ENCODE peak calls at places on chromosomes 2 and 18, in eight cellular contexts. B, N, Y, J, A, P, W and G are unnamed samples.

GRCh38 chr2:32931945-32932709 is 14.6 kb upstream of the LTBP1 start:
- DNase-seq in Y (no peak), W (peak; percentile 52), P (no peak), J (no peak), B (peak; percentile 22), N (no peak), A (no peak), G (no peak)

GRCh38 chr2:66170681-66171234 is 264.2 kb upstream of the MEIS1 start:
- DNase-seq in B (peak; percentile 4), J (no peak), P (no peak), N (no peak), W (no peak), Y (no peak), A (no peak), G (no peak)

GRCh38 chr2:239961662-239962220 is 63.4 kb downstream of the NDUFA10 start:
- DNase-seq in Y (no peak), A (no peak), W (no peak), B (no peak), P (no peak), J (no peak), N (no peak), G (no peak)

GRCh38 chr2:131035112-131035825 is 58.0 kb downstream of the FAM168B start:
- DNase-seq in J (no peak), Y (no peak), A (peak; percentile 12), N (no peak), W (no peak), B (no peak), P (no peak), G (no peak)

GRCh38 chr2:18067980-18068379 is 189.5 kb downstream of the KCNS3 start:
- DNase-seq in N (no peak), J (no peak), A (no peak), Y (no peak), B (no peak), W (peak; percentile 62), P (no peak), G (no peak)

GRCh38 chr18:8400825-8401224 is 208.4 kb upstream of the RAB12 start:
- DNase-seq in Y (no peak), N (no peak), A (no peak), P (no peak), W (no peak), J (no peak), B (no peak), G (no peak)

GRCh38 chr2:20365249-20365817 is 14.7 kb upstream of the PUM2 start:
- DNase-seq in P (no peak), B (peak; percentile 86), N (peak; percentile 40), W (no peak), Y (no peak), J (no peak), A (peak; percentile 35), G (no peak)

GRCh38 chr2:74374509-74375205 is 5.5 kb downstream of the DCTN1 start:
- DNase-seq in J (peak; percentile 71), B (no peak), A (peak; percentile 78), W (peak; percentile 93), Y (peak; percentile 57), P (no peak), N (peak; percentile 63), G (peak; percentile 94)

GRCh38 chr2:130374587-130375290 is 18.9 kb downstream of the PTPN18 start:
- DNase-seq in B (no peak), N (peak; percentile 42), Y (no peak), J (no peak), W (no peak), P (no peak), A (peak; percentile 40), G (no peak)

GRCh38 chr18:79566841-79567370 is 112.7 kb upstream of the CTDP1 start:
- DNase-seq in P (no peak), Y (no peak), W (no peak), A (no peak), J (no peak), N (no peak), B (no peak), G (no peak)

GRCh38 chr2:36403675-36404230 is 48.2 kb downstream of the CRIM1 start:
- DNase-seq in P (peak; percentile 65), B (peak; percentile 99), J (no peak), Y (no peak), W (no peak), A (no peak), N (peak; percentile 91), G (no peak)

GRCh38 chr18:11909597-11910026 is 1.5 kb upstream of the MPPE1 start:
- DNase-seq in P (peak; percentile 26), B (peak; percentile 49), N (no peak), J (no peak), Y (peak; percentile 9), A (peak; percentile 49), W (no peak), G (no peak)

GRCh38 chr2:27808418-27808817 is 36.9 kb downstream of the MRPL33 start:
- DNase-seq in A (no peak), J (no peak), B (no peak), P (no peak), N (no peak), Y (no peak), W (no peak), G (no peak)

GRCh38 chr2:27809761-27810241 is 38.3 kb downstream of the MRPL33 start:
- DNase-seq in Y (no peak), W (no peak), A (peak; percentile 65), B (peak; percentile 96), P (no peak), J (no peak), N (peak; percentile 83), G (no peak)

GRCh38 chr2:27807476-27807875 is 36.0 kb downstream of the MRPL33 start:
- DNase-seq in J (no peak), W (peak; percentile 42), Y (peak; percentile 38), B (peak; percentile 57), A (peak; percentile 58), P (peak; percentile 36), N (peak; percentile 28), G (peak; percentile 46)

GRCh38 chr2:27806311-27807059 is 35.0 kb downstream of the MRPL33 start:
- DNase-seq in J (no peak), N (no peak), Y (no peak), P (no peak), B (no peak), A (no peak), W (no peak), G (no peak)

GRCh38 chr2:27808984-27809383 is 37.5 kb downstream of the MRPL33 start:
- DNase-seq in B (no peak), W (no peak), P (no peak), N (no peak), J (no peak), Y (no peak), A (no peak), G (no peak)
- H3K27ac ChIP-seq in B (peak overlapping the region; percentile 69), W (no peak overlapping the region), P (no peak overlapping the region), N (no peak overlapping the region), J (no peak overlapping the region), Y (peak overlapping the region; percentile 69), A (no peak overlapping the region), G (no peak overlapping the region)

GRCh38 chr2:177754476-177754873 is 318.1 kb downstream of the PDE11A start:
- DNase-seq in N (no peak), P (no peak), W (no peak), A (peak; percentile 63), Y (no peak), B (no peak), J (no peak), G (no peak)
- H3K27ac ChIP-seq in N (no peak overlapping the region), P (no peak overlapping the region), W (no peak overlapping the region), A (peak overlapping the region; percentile 86), Y (no peak overlapping the region), B (no peak overlapping the region), J (no peak overlapping the region), G (no peak overlapping the region)

DNA sequence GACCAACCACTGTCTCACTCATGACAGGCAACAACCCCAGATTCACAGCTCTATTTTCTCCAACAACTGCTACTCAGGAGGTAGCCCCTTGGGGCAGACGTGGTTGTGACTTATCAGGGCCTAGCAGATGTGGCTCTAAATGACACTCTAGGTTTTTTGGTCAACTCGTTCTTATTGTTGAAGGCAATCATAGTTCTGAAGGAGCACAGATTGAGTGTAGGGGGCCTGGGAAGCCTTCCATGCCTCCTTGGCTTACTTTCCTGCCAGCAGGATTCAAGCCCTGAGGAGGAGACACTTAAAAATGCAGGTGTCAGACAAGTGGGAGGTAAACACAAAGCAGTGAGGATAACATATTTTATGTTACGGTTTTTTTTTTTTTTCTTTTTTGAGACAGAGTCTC is 23.5 kb upstream of the SUCLG1 start:
- DNase-seq in A (peak; percentile 5), P (no peak), W (no peak), Y (no peak), J (no peak), N (no peak), B (no peak), G (no peak)
- H3K27ac ChIP-seq in A (no peak overlapping the region), P (no peak overlapping the region), W (no peak overlapping the region), Y (no peak overlapping the region), J (no peak overlapping the region), N (no peak overlapping the region), B (no peak overlapping the region), G (no peak overlapping the region)

GRCh38 chr2:38374978-38375377 is 2.1 kb downstream of the ATL2 start:
- DNase-seq in B (peak; percentile 40), N (no peak), P (no peak), A (no peak), W (no peak), J (no peak), Y (no peak), G (no peak)
- H3K27ac ChIP-seq in B (no peak overlapping the region), N (no peak overlapping the region), P (peak overlapping the region; percentile 25), A (peak overlapping the region; percentile 98), W (no peak overlapping the region), J (no peak overlapping the region), Y (no peak overlapping the region), G (no peak overlapping the region)

GRCh38 chr2:233380132-233381012 is 26.1 kb downstream of the DGKD start:
- DNase-seq in W (no peak), B (no peak), A (peak; percentile 50), J (no peak), Y (no peak), N (peak; percentile 33), P (no peak), G (peak; percentile 32)
- H3K27ac ChIP-seq in W (no peak overlapping the region), B (peak overlapping the region; percentile 78), A (no peak overlapping the region), J (no peak overlapping the region), Y (no peak overlapping the region), N (no peak overlapping the region), P (no peak overlapping the region), G (no peak overlapping the region)

DNA sequence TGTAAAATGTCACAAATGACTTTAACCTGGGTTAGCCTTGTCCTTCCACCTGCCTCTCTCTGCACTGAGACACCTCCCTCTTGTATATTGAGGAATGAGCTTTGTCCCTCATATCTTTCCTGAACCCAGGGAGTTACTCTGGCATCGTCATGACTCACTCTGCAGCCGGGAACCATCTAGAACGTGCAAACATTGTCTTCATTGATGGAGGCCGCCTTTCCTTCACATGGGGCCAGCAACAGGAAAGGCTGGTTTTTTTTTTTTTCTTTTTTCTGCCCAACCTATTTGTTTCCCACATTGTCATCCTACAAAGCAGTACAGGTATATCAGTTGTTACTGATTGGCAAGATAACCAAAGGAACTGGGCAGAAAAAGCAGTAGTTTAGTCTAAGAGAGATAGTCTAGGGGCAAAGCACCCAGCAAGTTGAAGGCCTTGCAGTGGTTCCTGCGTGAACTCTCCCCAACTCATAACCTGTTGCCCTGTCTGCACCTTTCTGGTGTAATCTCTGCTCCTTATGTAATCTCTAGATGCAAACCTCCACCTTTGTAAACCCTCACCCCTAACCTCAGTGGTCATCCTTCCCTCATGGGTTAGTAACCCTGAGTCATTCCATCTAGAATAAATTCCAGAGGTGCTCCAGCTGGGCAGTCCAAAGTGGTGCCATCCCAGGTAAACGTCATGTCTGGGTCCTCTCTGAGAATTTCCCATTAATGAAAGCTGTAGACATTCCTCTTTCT is 38.3 kb downstream of the SLC40A1 start:
- DNase-seq in J (no peak), Y (no peak), B (peak; percentile 29), N (no peak), W (no peak), A (no peak), P (peak; percentile 87), G (no peak)
- H3K27ac ChIP-seq in J (no peak overlapping the region), Y (no peak overlapping the region), B (no peak overlapping the region), N (no peak overlapping the region), W (no peak overlapping the region), A (no peak overlapping the region), P (peak overlapping the region; percentile 11), G (no peak overlapping the region)

GRCh38 chr2:227761734-227762476 is 16.2 kb downstream of the SCYGR8 start:
- DNase-seq in Y (no peak), W (no peak), P (peak; percentile 62), N (no peak), B (no peak), J (no peak), A (no peak), G (no peak)
- H3K27ac ChIP-seq in Y (no peak overlapping the region), W (no peak overlapping the region), P (peak overlapping the region; percentile 44), N (no peak overlapping the region), B (no peak overlapping the region), J (no peak overlapping the region), A (no peak overlapping the region), G (no peak overlapping the region)